ENCODE peak calls at places on chromosome 1, in ten cellular contexts. X is dorsolateral prefrontal cortex, V is BE2C, K is OCI-LY7, Q is epithelial cell of esophagus, U is body of pancreas, P is adrenal gland, M is fibroblast of lung, H is epithelial cell of proximal tubule, E is Peyer's patch. G is an unnamed sample.
A peak's percentile ranks its signal among the peaks of the same experiment; 100 is the strongest.

GRCh38 chr1:202365092-202365815 is 16.8 kb downstream of the PPP1R12B start:
- DNase-seq in K (no peak), X (no peak), M (peak; percentile 73), E (no peak), Q (peak; percentile 29), H (no peak), P (no peak), U (no peak), V (no peak), G (no peak)

GRCh38 chr1:167225920-167226319 is 5.2 kb downstream of the POU2F1 start:
- DNase-seq in P (no peak), V (no peak), H (no peak), Q (no peak), M (no peak), X (no peak), U (no peak), E (no peak), K (no peak), G (no peak)

GRCh38 chr1:151061012-151061401 is 810 bp downstream of the MLLT11 start:
- DNase-seq in H (no peak), E (no peak), X (no peak), Q (no peak), U (no peak), V (peak; percentile 66), K (no peak), M (peak; percentile 43), P (no peak), G (no peak)

GRCh38 chr1:156478250-156478627 is 22.3 kb downstream of the MEF2D start:
- DNase-seq in E (no peak), P (no peak), M (no peak), K (no peak), V (no peak), X (no peak), H (no peak), U (no peak), Q (no peak), G (no peak)

GRCh38 chr1:98669355-98670296 is 8.1 kb downstream of the SNX7 start:
- DNase-seq in H (no peak), E (no peak), Q (no peak), P (no peak), K (no peak), X (no peak), U (no peak), V (no peak), M (peak; percentile 79), G (no peak)

GRCh38 chr1:198919667-198920398 is 281.0 kb downstream of the PTPRC start:
- DNase-seq in H (no peak), E (no peak), M (peak; percentile 54), K (no peak), V (no peak), Q (peak; percentile 68), P (no peak), U (no peak), X (no peak), G (no peak)

GRCh38 chr1:74083128-74083527 is 114.8 kb downstream of the LRRIQ3 start:
- DNase-seq in K (no peak), H (peak; percentile 46), E (no peak), P (no peak), Q (no peak), U (no peak), M (no peak), X (no peak), V (no peak), G (no peak)

GRCh38 chr1:95742591-95743089 is 508.6 kb downstream of the RWDD3 start:
- DNase-seq in V (peak; percentile 39), X (no peak), M (peak; percentile 88), K (no peak), Q (peak; percentile 99), P (no peak), E (no peak), H (no peak), U (no peak), G (no peak)

GRCh38 chr1:9095818-9096217 is 26.4 kb upstream of the SLC2A5 start:
- DNase-seq in K (no peak), P (no peak), Q (peak; percentile 57), E (peak; percentile 61), H (no peak), X (no peak), V (no peak), M (no peak), U (no peak), G (no peak)

GRCh38 chr1:229199261-229199850 is 71.6 kb upstream of the RAB4A start:
- DNase-seq in V (no peak), X (no peak), H (no peak), M (no peak), Q (peak; percentile 28), U (no peak), P (no peak), K (no peak), E (no peak), G (no peak)

GRCh38 chr1:2921970-2922686 is 99.1 kb upstream of the ACTRT2 start:
- DNase-seq in U (peak; percentile 14), E (no peak), P (no peak), X (no peak), Q (no peak), V (no peak), H (no peak), K (peak; percentile 15), M (no peak), G (no peak)

GRCh38 chr1:33516891-33517550 is 44.6 kb downstream of the ZSCAN20 start:
- DNase-seq in V (no peak), E (no peak), X (no peak), Q (no peak), M (no peak), P (no peak), K (no peak), U (no peak), H (no peak), G (no peak)

GRCh38 chr1:36300526-36300925 is 5.6 kb upstream of the SH3D21 start:
- DNase-seq in V (no peak), P (no peak), U (no peak), M (no peak), H (no peak), Q (peak; percentile 85), X (no peak), K (no peak), E (peak; percentile 40), G (no peak)

GRCh38 chr1:11376981-11377583 is 101.9 kb upstream of the DISP3 start:
- DNase-seq in U (no peak), P (no peak), E (no peak), H (no peak), M (no peak), V (no peak), X (no peak), K (no peak), Q (no peak), G (no peak)

GRCh38 chr1:7702365-7702764 is 68.7 kb upstream of the VAMP3 start:
- DNase-seq in E (no peak), X (no peak), K (no peak), P (no peak), Q (no peak), V (no peak), M (no peak), U (no peak), H (no peak), G (no peak)

GRCh38 chr1:167912294-167912693 is 1.6 kb downstream of the ADCY10 start:
- DNase-seq in H (no peak), Q (no peak), K (no peak), P (no peak), U (no peak), V (no peak), M (no peak), E (no peak), X (no peak), G (no peak)

GRCh38 chr1:154206212-154206611 is at the start of gene CFAP141:
- DNase-seq in M (peak; percentile 25), K (no peak), P (no peak), H (no peak), U (no peak), V (no peak), X (no peak), Q (peak; percentile 32), E (peak; percentile 7), G (no peak)

GRCh38 chr1:5879421-5879820 is 112.8 kb downstream of the NPHP4 start:
- DNase-seq in Q (no peak), U (no peak), M (no peak), X (no peak), V (no peak), E (no peak), K (no peak), P (no peak), H (no peak), G (no peak)
- H3K4me3 ChIP-seq in Q (no peak overlapping the region), U (no peak overlapping the region), M (no peak overlapping the region), X (no peak overlapping the region), V (no peak overlapping the region), E (no peak overlapping the region), K (no peak overlapping the region), P (no peak overlapping the region), H (no peak overlapping the region), G (no peak overlapping the region)

GRCh38 chr1:184988506-184988905 is 14.2 kb upstream of the NIBAN1 start:
- DNase-seq in Q (no peak), H (no peak), X (no peak), U (no peak), P (no peak), V (no peak), M (no peak), K (no peak), E (no peak), G (no peak)

GRCh38 chr1:184982002-184982954 is 8.0 kb upstream of the NIBAN1 start:
- DNase-seq in V (peak; percentile 61), X (no peak), P (peak; percentile 72), M (peak; percentile 59), E (peak; percentile 87), H (no peak), U (peak; percentile 81), Q (peak; percentile 73), K (peak; percentile 59), G (peak; percentile 74)

GRCh38 chr1:184986250-184986649 is 11.9 kb upstream of the NIBAN1 start:
- DNase-seq in E (no peak), U (no peak), H (no peak), V (no peak), P (peak; percentile 24), Q (peak; percentile 57), M (peak; percentile 32), K (no peak), X (no peak), G (no peak)
- TF ChIP-seq CTCF in E (no peak), U (no peak), H (peak; percentile 65), V (no peak), P (peak; percentile 52), Q (peak; percentile 46), M (peak; percentile 44), K (no peak), X (no peak), G (no peak)

GRCh38 chr1:54977938-54978337 is 2.5 kb upstream of the TMEM61 start:
- DNase-seq in P (no peak), M (no peak), V (no peak), X (no peak), H (no peak), E (peak; percentile 71), Q (no peak), U (no peak), K (no peak), G (no peak)
- H3K4me3 ChIP-seq in P (no peak overlapping the region), M (no peak overlapping the region), V (no peak overlapping the region), X (no peak overlapping the region), H (no peak overlapping the region), E (no peak overlapping the region), Q (no peak overlapping the region), U (no peak overlapping the region), K (no peak overlapping the region), G (no peak overlapping the region)

DNA sequence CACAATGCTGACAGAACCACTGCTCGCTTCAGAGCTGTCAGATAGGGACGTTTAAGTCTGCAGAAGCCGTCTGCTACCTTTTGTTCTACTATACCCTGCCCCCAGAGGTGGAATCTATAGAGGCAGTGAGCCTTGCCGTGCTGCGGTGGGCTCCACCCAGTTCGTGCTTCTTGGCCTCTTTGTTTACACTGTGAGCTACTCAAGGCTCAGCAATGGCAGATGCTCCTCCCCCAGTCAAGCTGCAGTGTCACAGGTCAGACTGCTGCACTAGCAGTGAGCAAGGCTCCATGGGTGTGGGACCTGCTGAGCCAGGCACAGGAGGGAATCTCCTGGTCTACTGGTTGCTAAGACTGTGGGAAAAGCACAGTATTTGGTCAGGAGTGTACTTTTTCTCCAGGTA is 47.1 kb downstream of the LEPR start:
- DNase-seq in V (no peak), K (no peak), Q (peak; percentile 79), E (no peak), X (no peak), P (no peak), U (peak; percentile 88), H (peak; percentile 20), M (peak; percentile 26), G (no peak)
- TF ChIP-seq CTCF in V (no peak), K (no peak), Q (no peak), E (no peak), X (no peak), P (no peak), U (no peak), H (no peak), M (no peak), G (no peak)

G was measured in right lobe of liver.